ENCODE peak calls at places on chromosomes 13 and 19, in seven cellular contexts. R is WERI-Rb-1; U is stimulated activated CD8-positive, alpha-beta memory T cell treated with anti-CD3 and anti-CD28 coated beads, Interleukin-15, amount 100 ng/mL, for 24 hours; J is NCI-H2081 treated with DMSO at 0.1 percent for 48 hours; E is kidney tubule cell; P is NCI-H748 treated with DMSO at 0.1 percent for 48 hours; K is cardiac muscle cell. N is an unnamed sample.

GRCh38 chr19:35992902-35993765 is 1.9 kb upstream of the SDHAF1 start:
- DNase-seq in R (no peak), U (no peak), J (no peak), E (no peak), P (no peak), K (no peak), N (no peak)

GRCh38 chr13:89136678-89137077 is 1465.5 kb downstream of the SLITRK5 start:
- DNase-seq in R (no peak), U (no peak), J (no peak), E (no peak), P (no peak), K (no peak), N (peak; percentile 7)

GRCh38 chr13:26601669-26602068 is 44.2 kb downstream of the WASF3 start:
- DNase-seq in R (no peak), U (no peak), J (no peak), E (peak; percentile 66), P (no peak), K (peak; percentile 40), N (peak; percentile 35)

GRCh38 chr19:2969104-2969504 is 8.3 kb upstream of the TLE6 start:
- DNase-seq in R (no peak), U (no peak), J (peak; percentile 95), E (no peak), P (peak; percentile 0), K (peak; percentile 88), N (peak; percentile 69)

GRCh38 chr19:20070691-20071090 is 7.1 kb upstream of the ZNF90 start:
- DNase-seq in R (no peak), U (no peak), J (no peak), E (no peak), P (no peak), K (no peak), N (no peak)

GRCh38 chr19:17337675-17338439 is 504 bp downstream of the GTPBP3 start:
- DNase-seq in R (no peak), U (no peak), J (no peak), E (peak; percentile 26), P (no peak), K (no peak), N (no peak)

GRCh38 chr19:29121684-29122083 is 91.3 kb downstream of the UQCRFS1 start:
- DNase-seq in R (no peak), U (no peak), J (no peak), E (peak; percentile 34), P (no peak), K (peak; percentile 6), N (peak; percentile 22)

GRCh38 chr19:43467276-43467675 is 1.9 kb upstream of the LYPD3 start:
- DNase-seq in R (no peak), U (no peak), J (no peak), E (no peak), P (no peak), K (no peak), N (no peak)

GRCh38 chr13:42041017-42041683 is 7.3 kb upstream of the DGKH start:
- DNase-seq in R (peak; percentile 17), U (no peak), J (no peak), E (peak; percentile 77), P (peak; percentile 52), K (peak; percentile 59), N (peak; percentile 54)

GRCh38 chr19:45638930-45639729 is at the start of gene EML2:
- DNase-seq in R (no peak), U (peak; percentile 28), J (no peak), E (peak; percentile 26), P (peak; percentile 40), K (peak; percentile 40), N (no peak)